ENCODE peak calls at places on chromosomes 6 and 20, in four cellular contexts. One of them, this sample, is unnamed.

GRCh38 chr6:149437212-149437611 is 37.1 kb downstream of the SUMO4 start:
- DNase-seq in ovary: no peak
- DNase-seq in tibial nerve: no peak
- DNase-seq in GM12891: no peak
- DNase-seq in this sample: no peak

GRCh38 chr6:2378891-2379652 is 133.7 kb upstream of the GMDS start:
- DNase-seq in ovary: no peak
- DNase-seq in tibial nerve: no peak
- DNase-seq in GM12891: no peak
- DNase-seq in this sample: peak

GRCh38 chr20:53594068-53595017 is 704 bp upstream of the ZNF217 start:
- DNase-seq in ovary: peak
- DNase-seq in tibial nerve: peak
- DNase-seq in GM12891: peak
- DNase-seq in this sample: peak

GRCh38 chr6:46381057-46381456 is 110.2 kb downstream of the RCAN2 start:
- DNase-seq in ovary: no peak
- DNase-seq in tibial nerve: no peak
- DNase-seq in GM12891: no peak
- DNase-seq in this sample: no peak

GRCh38 chr20:22333885-22334545 is 250.4 kb downstream of the FOXA2 start:
- DNase-seq in ovary: peak
- DNase-seq in tibial nerve: peak
- DNase-seq in GM12891: peak
- DNase-seq in this sample: peak

GRCh38 chr20:35443003-35443402 is 5.0 kb upstream of the GDF5 start:
- DNase-seq in ovary: no peak
- DNase-seq in tibial nerve: no peak
- DNase-seq in GM12891: no peak
- DNase-seq in this sample: peak

GRCh38 chr6:30889921-30890645 is 5.8 kb downstream of the DDR1 start:
- DNase-seq in ovary: no peak
- DNase-seq in tibial nerve: peak
- DNase-seq in GM12891: no peak
- DNase-seq in this sample: no peak

GRCh38 chr6:24489881-24490280 is 503 bp upstream of the GPLD1 start:
- DNase-seq in ovary: no peak
- DNase-seq in tibial nerve: no peak
- DNase-seq in GM12891: no peak
- DNase-seq in this sample: no peak

GRCh38 chr20:37911838-37912273 is 8.9 kb downstream of the VSTM2L start:
- DNase-seq in ovary: peak
- DNase-seq in tibial nerve: no peak
- DNase-seq in GM12891: no peak
- DNase-seq in this sample: no peak

GRCh38 chr6:114291428-114291827 is 51.4 kb downstream of the HS3ST5 start:
- DNase-seq in ovary: no peak
- DNase-seq in tibial nerve: no peak
- DNase-seq in GM12891: no peak
- DNase-seq in this sample: no peak

GRCh38 chr6:170224694-170225660 is 65.9 kb downstream of the DLL1 start:
- DNase-seq in ovary: no peak
- DNase-seq in tibial nerve: no peak
- DNase-seq in GM12891: no peak
- DNase-seq in this sample: peak

GRCh38 chr6:100228437-100229424 is 234.7 kb upstream of the MCHR2 start:
- DNase-seq in ovary: no peak
- DNase-seq in tibial nerve: peak
- DNase-seq in GM12891: peak
- DNase-seq in this sample: peak

GRCh38 chr6:106476326-106477105 is 116.0 kb downstream of the CRYBG1 start:
- DNase-seq in ovary: no peak
- DNase-seq in tibial nerve: no peak
- DNase-seq in GM12891: no peak
- DNase-seq in this sample: no peak

GRCh38 chr6:155177369-155177961 is 86.3 kb upstream of the CLDN20 start:
- DNase-seq in ovary: peak
- DNase-seq in tibial nerve: no peak
- DNase-seq in GM12891: no peak
- DNase-seq in this sample: no peak

GRCh38 chr6:83055366-83055964 is 10.2 kb downstream of the UBE3D start:
- DNase-seq in ovary: peak
- DNase-seq in tibial nerve: no peak
- DNase-seq in GM12891: no peak
- DNase-seq in this sample: no peak

GRCh38 chr6:34836451-34836850 is 44.6 kb downstream of the BLTP3A start:
- DNase-seq in ovary: no peak
- DNase-seq in tibial nerve: no peak
- DNase-seq in GM12891: no peak
- DNase-seq in this sample: no peak

GRCh38 chr20:46145646-46146045 is 27.5 kb downstream of the CD40 start:
- DNase-seq in ovary: no peak
- DNase-seq in tibial nerve: no peak
- DNase-seq in GM12891: no peak
- DNase-seq in this sample: no peak

GRCh38 chr6:107594736-107595135 is 104.8 kb downstream of the SOBP start:
- DNase-seq in ovary: no peak
- DNase-seq in tibial nerve: no peak
- DNase-seq in GM12891: no peak
- DNase-seq in this sample: no peak

GRCh38 chr20:14488756-14489479 is 151.5 kb upstream of the FLRT3 start:
- DNase-seq in ovary: no peak
- DNase-seq in tibial nerve: no peak
- DNase-seq in GM12891: no peak
- DNase-seq in this sample: no peak

GRCh38 chr6:141421378-141421777 is 711.3 kb upstream of the GJE1 start:
- DNase-seq in ovary: no peak
- DNase-seq in tibial nerve: no peak
- DNase-seq in GM12891: no peak
- DNase-seq in this sample: no peak

GRCh38 chr6:31651602-31652191 is 764 bp downstream of the BAG6 start:
- DNase-seq in ovary: no peak
- DNase-seq in tibial nerve: peak
- DNase-seq in GM12891: no peak
- DNase-seq in this sample: peak

GRCh38 chr6:69664551-69664950 is 132.3 kb downstream of the LMBRD1 start:
- DNase-seq in ovary: no peak
- DNase-seq in tibial nerve: no peak
- DNase-seq in GM12891: no peak
- DNase-seq in this sample: no peak

GRCh38 chr20:40636486-40636885 is 52.5 kb downstream of the MAFB start:
- DNase-seq in ovary: no peak
- DNase-seq in tibial nerve: no peak
- DNase-seq in GM12891: no peak
- DNase-seq in this sample: no peak

GRCh38 chr20:4169360-4170214 is 154.2 kb upstream of the RNF24 start:
- DNase-seq in ovary: no peak
- DNase-seq in tibial nerve: no peak
- DNase-seq in GM12891: no peak
- DNase-seq in this sample: no peak

GRCh38 chr6:26304213-26305096 is 60.5 kb upstream of the BTN3A2 start:
- DNase-seq in ovary: peak
- DNase-seq in tibial nerve: no peak
- DNase-seq in GM12891: no peak
- DNase-seq in this sample: no peak

GRCh38 chr20:40848530-40848929 is 159.5 kb upstream of the MAFB start:
- DNase-seq in ovary: no peak
- DNase-seq in tibial nerve: no peak
- DNase-seq in GM12891: no peak
- DNase-seq in this sample: no peak

GRCh38 chr20:2652724-2653510 is 485 bp downstream of the NOP56 start:
- DNase-seq in ovary: no peak
- DNase-seq in tibial nerve: no peak
- DNase-seq in GM12891: peak
- DNase-seq in this sample: no peak
- TF ChIP-seq POLR2A in ovary: peak
- TF ChIP-seq POLR2A in tibial nerve: no peak
- TF ChIP-seq POLR2A in GM12891: no peak
- TF ChIP-seq POLR2A in this sample: no peak

DNA sequence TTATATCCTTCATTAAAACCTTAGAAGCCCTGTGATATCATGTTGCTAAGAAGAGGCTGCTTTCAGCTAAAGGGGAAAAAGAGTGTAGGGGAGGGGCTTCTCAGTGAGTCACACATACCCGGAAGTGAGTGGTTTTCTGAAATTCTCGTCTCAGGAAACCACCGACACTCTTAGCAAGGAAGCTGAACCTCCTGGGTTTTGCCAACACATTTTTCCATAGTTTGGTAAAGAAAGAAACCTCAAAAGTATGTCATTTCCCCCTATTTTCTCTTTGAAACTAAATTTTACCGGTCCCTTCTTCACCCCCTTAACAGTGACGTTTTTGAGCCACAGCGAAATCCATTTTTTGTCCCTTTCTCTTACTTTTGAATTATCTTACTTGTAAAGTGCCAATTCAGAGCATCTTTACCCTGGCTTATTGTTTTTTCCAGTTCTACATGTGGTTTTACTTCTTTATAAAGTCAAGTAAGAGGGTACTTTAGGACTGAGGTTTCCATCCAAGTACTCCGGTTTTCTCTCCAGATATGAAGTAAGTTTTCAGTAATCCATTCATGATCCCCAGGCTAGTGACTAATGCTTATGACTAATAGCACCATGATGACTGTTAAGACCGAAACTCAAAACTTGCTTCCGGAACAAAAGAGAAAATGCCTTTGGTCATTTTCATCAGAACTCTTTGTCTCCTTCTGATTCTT is 219.3 kb downstream of the ARHGAP18 start:
- DNase-seq in ovary: peak
- DNase-seq in tibial nerve: no peak
- DNase-seq in GM12891: peak
- DNase-seq in this sample: peak
- TF ChIP-seq POLR2A in ovary: no peak
- TF ChIP-seq POLR2A in tibial nerve: peak
- TF ChIP-seq POLR2A in GM12891: peak
- TF ChIP-seq POLR2A in this sample: no peak

GRCh38 chr20:57988828-57989227 is 239.6 kb downstream of the ANKRD60 start:
- DNase-seq in ovary: no peak
- DNase-seq in tibial nerve: no peak
- DNase-seq in GM12891: no peak
- DNase-seq in this sample: no peak

GRCh38 chr20:57986776-57987175 is 241.7 kb downstream of the ANKRD60 start:
- DNase-seq in ovary: no peak
- DNase-seq in tibial nerve: no peak
- DNase-seq in GM12891: no peak
- DNase-seq in this sample: no peak

GRCh38 chr20:57988422-57988821 is 240.0 kb downstream of the ANKRD60 start:
- DNase-seq in ovary: no peak
- DNase-seq in tibial nerve: no peak
- DNase-seq in GM12891: no peak
- DNase-seq in this sample: no peak

GRCh38 chr20:57985278-57985677 is 243.2 kb downstream of the ANKRD60 start:
- DNase-seq in ovary: no peak
- DNase-seq in tibial nerve: no peak
- DNase-seq in GM12891: no peak
- DNase-seq in this sample: no peak

GRCh38 chr20:57987659-57988058 is 240.8 kb downstream of the ANKRD60 start:
- DNase-seq in ovary: no peak
- DNase-seq in tibial nerve: no peak
- DNase-seq in GM12891: no peak
- DNase-seq in this sample: no peak
- TF ChIP-seq POLR2A in ovary: no peak
- TF ChIP-seq POLR2A in tibial nerve: no peak
- TF ChIP-seq POLR2A in GM12891: no peak
- TF ChIP-seq POLR2A in this sample: no peak

GRCh38 chr6:138773177-138774091 is at the start of gene CCDC28A:
- DNase-seq in ovary: peak
- DNase-seq in tibial nerve: peak
- DNase-seq in GM12891: peak
- DNase-seq in this sample: peak
- TF ChIP-seq POLR2A in ovary: peak
- TF ChIP-seq POLR2A in tibial nerve: peak
- TF ChIP-seq POLR2A in GM12891: peak
- TF ChIP-seq POLR2A in this sample: peak

This sample was measured in H54.